ENCODE peak calls at places on chromosome 14, in nine cellular contexts. I is EL, G is LoVo, N is NCI-H146, H is aorta, V is hippocampal formation, F is non-pigmented ciliary epithelial cell, B is cardiac fibroblast, K is WTC11. J is an unnamed sample.

GRCh38 chr14:104978774-104979691 is 859 bp upstream of the AHNAK2 start:
- DNase-seq in I (no peak), V (no peak), F (no peak), K (peak; percentile 29), N (peak; percentile 48), G (no peak), H (peak; percentile 46), B (no peak), J (no peak)

GRCh38 chr14:66380143-66380542 is 106.0 kb upstream of the CCDC196 start:
- DNase-seq in N (no peak), K (no peak), F (no peak), H (peak; percentile 54), G (no peak), I (no peak), B (no peak), V (no peak), J (no peak)

GRCh38 chr14:76924363-76925151 is 98.3 kb downstream of the LRRC74A start:
- DNase-seq in F (no peak), N (peak; percentile 98), K (peak; percentile 86), B (peak; percentile 12), H (no peak), G (no peak), V (peak; percentile 40), I (no peak), J (no peak)

GRCh38 chr14:104395941-104396681 is 183.5 kb upstream of the C14orf180 start:
- DNase-seq in I (no peak), V (no peak), H (no peak), G (no peak), N (no peak), F (no peak), B (no peak), K (peak; percentile 14), J (peak; percentile 61)

GRCh38 chr14:22448905-22449611 is 140.0 kb downstream of the DAD1 start:
- DNase-seq in G (no peak), H (peak; percentile 59), I (no peak), F (no peak), B (peak; percentile 43), K (no peak), V (no peak), N (no peak), J (no peak)

GRCh38 chr14:99272669-99273024 is 650 bp upstream of the BCL11B start:
- DNase-seq in F (no peak), G (no peak), I (no peak), B (no peak), N (no peak), V (no peak), K (no peak), H (no peak), J (no peak)

GRCh38 chr14:34363733-34364134 is 98.3 kb downstream of the SPTSSA start:
- DNase-seq in N (no peak), I (no peak), F (no peak), H (no peak), B (peak; percentile 60), G (peak; percentile 26), K (no peak), V (no peak), J (no peak)

GRCh38 chr14:50381008-50381407 is 15.7 kb downstream of the CDKL1 start:
- DNase-seq in I (no peak), K (no peak), B (no peak), H (no peak), V (no peak), N (no peak), G (no peak), F (no peak), J (no peak)

GRCh38 chr14:96122496-96122895 is 82.1 kb upstream of the BDKRB2 start:
- DNase-seq in G (no peak), B (peak; percentile 60), N (no peak), K (no peak), F (peak; percentile 65), V (no peak), H (no peak), I (peak; percentile 95), J (no peak)

GRCh38 chr14:65703996-65704395 is 291.5 kb downstream of the FUT8 start:
- DNase-seq in G (no peak), K (no peak), N (no peak), F (no peak), I (peak; percentile 16), V (no peak), B (peak; percentile 27), H (no peak), J (no peak)

GRCh38 chr14:71538949-71539659 is 393.1 kb upstream of the RGS6 start:
- DNase-seq in G (no peak), B (peak; percentile 79), I (peak; percentile 40), H (no peak), K (no peak), V (no peak), N (no peak), F (no peak), J (no peak)

GRCh38 chr14:74949859-74950572 is 5.4 kb downstream of the PGF start:
- DNase-seq in F (no peak), K (no peak), I (no peak), G (no peak), H (no peak), B (no peak), N (no peak), V (no peak), J (no peak)

GRCh38 chr14:38357557-38357956 is 101.7 kb upstream of the CLEC14A start:
- DNase-seq in H (no peak), N (no peak), I (peak; percentile 84), F (peak; percentile 80), G (no peak), V (no peak), K (no peak), B (peak; percentile 91), J (no peak)

GRCh38 chr14:51999084-51999483 is 9.7 kb downstream of the RTRAF start:
- DNase-seq in I (peak; percentile 64), B (peak; percentile 85), N (no peak), F (no peak), V (no peak), K (no peak), H (no peak), G (no peak), J (no peak)

GRCh38 chr14:68633131-68633991 is 159.5 kb downstream of the ZFP36L1 start:
- DNase-seq in B (peak; percentile 83), V (peak; percentile 94), I (no peak), H (no peak), F (no peak), G (no peak), K (no peak), N (no peak), J (peak; percentile 72)

GRCh38 chr14:74552623-74553022 is 59.1 kb downstream of the ISCA2 start:
- DNase-seq in H (peak; percentile 95), N (no peak), V (no peak), B (peak; percentile 65), I (no peak), F (no peak), K (no peak), G (no peak), J (peak; percentile 93)

GRCh38 chr14:99265571-99265970 is 6.4 kb downstream of the BCL11B start:
- DNase-seq in V (no peak), H (no peak), I (no peak), G (no peak), B (no peak), K (no peak), F (no peak), N (no peak), J (no peak)

GRCh38 chr14:104184506-104184905 is 46.1 kb downstream of the KIF26A start:
- DNase-seq in V (no peak), F (no peak), G (no peak), B (no peak), I (no peak), K (no peak), N (no peak), H (no peak), J (no peak)

GRCh38 chr14:100688598-100689499 is 37.8 kb upstream of the DLK1 start:
- DNase-seq in G (no peak), N (no peak), V (no peak), B (peak; percentile 57), H (no peak), K (no peak), F (peak; percentile 55), I (peak; percentile 72), J (no peak)

GRCh38 chr14:58638231-58639205 is 756 bp downstream of the DACT1 start:
- DNase-seq in B (peak; percentile 43), H (peak; percentile 54), G (peak; percentile 31), I (peak; percentile 47), N (peak; percentile 43), F (no peak), K (peak; percentile 43), V (no peak), J (no peak)

GRCh38 chr14:104436047-104436531 is 143.5 kb upstream of the C14orf180 start:
- DNase-seq in F (peak; percentile 8), B (peak; percentile 9), G (no peak), N (no peak), V (no peak), H (peak; percentile 87), K (peak; percentile 16), I (peak; percentile 4), J (peak; percentile 72)

GRCh38 chr14:54329082-54329695 is 67.6 kb upstream of the CDKN3 start:
- DNase-seq in F (peak; percentile 31), I (peak; percentile 71), H (no peak), B (peak; percentile 78), G (peak; percentile 78), N (peak; percentile 47), K (peak; percentile 60), V (peak; percentile 15), J (no peak)

GRCh38 chr14:102541771-102542170 is 32.2 kb upstream of the ANKRD9 start:
- DNase-seq in I (no peak), K (no peak), B (no peak), V (no peak), F (no peak), H (no peak), N (no peak), G (no peak), J (no peak)

GRCh38 chr14:104786091-104786586 is 9.4 kb downstream of the AKT1 start:
- DNase-seq in I (no peak), K (no peak), N (no peak), V (no peak), G (no peak), H (peak; percentile 80), B (no peak), F (no peak), J (no peak)

GRCh38 chr14:99755629-99756603 is 37.3 kb upstream of the EML1 start:
- DNase-seq in G (peak; percentile 54), V (peak; percentile 17), F (peak; percentile 67), N (no peak), K (no peak), H (peak; percentile 95), I (peak; percentile 96), B (peak; percentile 95), J (peak; percentile 92)

GRCh38 chr14:74984241-74985027 is 18.3 kb upstream of the EIF2B2 start:
- DNase-seq in K (no peak), N (no peak), G (no peak), F (no peak), I (no peak), B (no peak), H (no peak), V (no peak), J (no peak)

GRCh38 chr14:24089890-24090289 is 4.2 kb upstream of the PCK2 start:
- DNase-seq in N (no peak), V (no peak), B (no peak), G (no peak), F (no peak), I (no peak), K (no peak), H (no peak), J (no peak)

GRCh38 chr14:74950795-74951442 is 4.5 kb downstream of the PGF start:
- DNase-seq in B (no peak), N (no peak), G (peak; percentile 19), K (no peak), H (peak; percentile 16), F (no peak), I (no peak), V (no peak), J (no peak)

GRCh38 chr14:96797188-96797942 is at the start of gene VRK1:
- DNase-seq in G (peak; percentile 96), N (peak; percentile 91), F (peak; percentile 78), I (peak; percentile 96), V (peak; percentile 91), H (peak; percentile 97), K (peak; percentile 97), B (peak; percentile 95), J (peak; percentile 94)

GRCh38 chr14:74606727-74607126 is 5.3 kb downstream of the LTBP2 start:
- DNase-seq in F (no peak), I (no peak), H (no peak), B (no peak), V (no peak), N (no peak), K (no peak), G (no peak), J (no peak)